ENCODE peak calls at places on chromosomes 16 and 17, in seven cellular contexts. One of them, this sample, is unnamed.
A peak's percentile ranks its signal among the peaks of the same experiment; 100 is the strongest.

GRCh38 chr17:77225246-77225645 is 84.5 kb downstream of the SEC14L1 start:
- DNase-seq in SK-N-SH: no peak
- DNase-seq in GM12892: no peak
- DNase-seq in HepG2: no peak
- DNase-seq in K562: no peak
- DNase-seq in GM12878: no peak
- DNase-seq in H1: no peak
- DNase-seq in this sample: no peak

GRCh38 chr17:70691150-70691549 is 521.8 kb downstream of the KCNJ2 start:
- DNase-seq in SK-N-SH: no peak
- DNase-seq in GM12892: no peak
- DNase-seq in HepG2: no peak
- DNase-seq in K562: no peak
- DNase-seq in GM12878: no peak
- DNase-seq in H1: no peak
- DNase-seq in this sample: no peak

GRCh38 chr16:23357761-23358290 is 55.7 kb downstream of the SCNN1B start:
- DNase-seq in SK-N-SH: no peak
- DNase-seq in GM12892: no peak
- DNase-seq in HepG2: no peak
- DNase-seq in K562: no peak
- DNase-seq in GM12878: no peak
- DNase-seq in H1: no peak
- DNase-seq in this sample: no peak

GRCh38 chr17:27233783-27234182 is 60.1 kb upstream of the WSB1 start:
- DNase-seq in SK-N-SH: no peak
- DNase-seq in GM12892: no peak
- DNase-seq in HepG2: no peak
- DNase-seq in K562: no peak
- DNase-seq in GM12878: no peak
- DNase-seq in H1: no peak
- DNase-seq in this sample: no peak

GRCh38 chr16:57273359-57273758 is 11.1 kb downstream of the PLLP start:
- DNase-seq in SK-N-SH: peak; percentile 87
- DNase-seq in GM12892: no peak
- DNase-seq in HepG2: no peak
- DNase-seq in K562: no peak
- DNase-seq in GM12878: no peak
- DNase-seq in H1: no peak
- DNase-seq in this sample: no peak

GRCh38 chr16:66267287-66268137 is 99.0 kb upstream of the CDH5 start:
- DNase-seq in SK-N-SH: no peak
- DNase-seq in GM12892: no peak
- DNase-seq in HepG2: no peak
- DNase-seq in K562: no peak
- DNase-seq in GM12878: no peak
- DNase-seq in H1: no peak
- DNase-seq in this sample: no peak

GRCh38 chr16:49111351-49111750 is 170.3 kb downstream of the CBLN1 start:
- DNase-seq in SK-N-SH: no peak
- DNase-seq in GM12892: no peak
- DNase-seq in HepG2: no peak
- DNase-seq in K562: no peak
- DNase-seq in GM12878: no peak
- DNase-seq in H1: no peak
- DNase-seq in this sample: no peak

GRCh38 chr16:1884155-1884760 is 12.3 kb upstream of the MEIOB start:
- DNase-seq in SK-N-SH: peak; percentile 57
- DNase-seq in GM12892: no peak
- DNase-seq in HepG2: peak; percentile 63
- DNase-seq in K562: peak; percentile 50
- DNase-seq in GM12878: no peak
- DNase-seq in H1: no peak
- DNase-seq in this sample: no peak

GRCh38 chr17:17904171-17905035 is 67.6 kb upstream of the SREBF1 start:
- DNase-seq in SK-N-SH: no peak
- DNase-seq in GM12892: no peak
- DNase-seq in HepG2: peak; percentile 23
- DNase-seq in K562: no peak
- DNase-seq in GM12878: no peak
- DNase-seq in H1: no peak
- DNase-seq in this sample: no peak

GRCh38 chr16:74568961-74569631 is 37.8 kb downstream of the GLG1 start:
- DNase-seq in SK-N-SH: no peak
- DNase-seq in GM12892: no peak
- DNase-seq in HepG2: no peak
- DNase-seq in K562: no peak
- DNase-seq in GM12878: no peak
- DNase-seq in H1: no peak
- DNase-seq in this sample: no peak

GRCh38 chr17:7576432-7576937 is 3.0 kb upstream of the CD68 start:
- DNase-seq in SK-N-SH: no peak
- DNase-seq in GM12892: no peak
- DNase-seq in HepG2: no peak
- DNase-seq in K562: no peak
- DNase-seq in GM12878: no peak
- DNase-seq in H1: no peak
- DNase-seq in this sample: no peak

GRCh38 chr16:30948087-30948955 is 547 bp upstream of the ORAI3 start:
- DNase-seq in SK-N-SH: peak; percentile 95
- DNase-seq in GM12892: no peak
- DNase-seq in HepG2: peak; percentile 82
- DNase-seq in K562: peak; percentile 72
- DNase-seq in GM12878: no peak
- DNase-seq in H1: peak; percentile 98
- DNase-seq in this sample: peak; percentile 53

GRCh38 chr16:30947533-30948086 is 1.3 kb upstream of the ORAI3 start:
- DNase-seq in SK-N-SH: no peak
- DNase-seq in GM12892: no peak
- DNase-seq in HepG2: no peak
- DNase-seq in K562: no peak
- DNase-seq in GM12878: no peak
- DNase-seq in H1: no peak
- DNase-seq in this sample: no peak

GRCh38 chr16:30948956-30949654 is at the start of gene ORAI3:
- DNase-seq in SK-N-SH: peak; percentile 80
- DNase-seq in GM12892: peak; percentile 83
- DNase-seq in HepG2: no peak
- DNase-seq in K562: peak; percentile 82
- DNase-seq in GM12878: no peak
- DNase-seq in H1: no peak
- DNase-seq in this sample: peak; percentile 78

GRCh38 chr16:30944352-30944751 is 4.5 kb upstream of the ORAI3 start:
- DNase-seq in SK-N-SH: no peak
- DNase-seq in GM12892: no peak
- DNase-seq in HepG2: no peak
- DNase-seq in K562: no peak
- DNase-seq in GM12878: no peak
- DNase-seq in H1: no peak
- DNase-seq in this sample: no peak

GRCh38 chr16:30946671-30947532 is 2.0 kb upstream of the ORAI3 start:
- DNase-seq in SK-N-SH: no peak
- DNase-seq in GM12892: no peak
- DNase-seq in HepG2: no peak
- DNase-seq in K562: no peak
- DNase-seq in GM12878: no peak
- DNase-seq in H1: no peak
- DNase-seq in this sample: no peak
- TF ChIP-seq TAF1 in SK-N-SH: no peak
- TF ChIP-seq TAF1 in GM12892: no peak
- TF ChIP-seq TAF1 in HepG2: no peak
- TF ChIP-seq TAF1 in K562: no peak
- TF ChIP-seq TAF1 in GM12878: no peak
- TF ChIP-seq TAF1 in H1: no peak
- TF ChIP-seq TAF1 in this sample: no peak

DNA sequence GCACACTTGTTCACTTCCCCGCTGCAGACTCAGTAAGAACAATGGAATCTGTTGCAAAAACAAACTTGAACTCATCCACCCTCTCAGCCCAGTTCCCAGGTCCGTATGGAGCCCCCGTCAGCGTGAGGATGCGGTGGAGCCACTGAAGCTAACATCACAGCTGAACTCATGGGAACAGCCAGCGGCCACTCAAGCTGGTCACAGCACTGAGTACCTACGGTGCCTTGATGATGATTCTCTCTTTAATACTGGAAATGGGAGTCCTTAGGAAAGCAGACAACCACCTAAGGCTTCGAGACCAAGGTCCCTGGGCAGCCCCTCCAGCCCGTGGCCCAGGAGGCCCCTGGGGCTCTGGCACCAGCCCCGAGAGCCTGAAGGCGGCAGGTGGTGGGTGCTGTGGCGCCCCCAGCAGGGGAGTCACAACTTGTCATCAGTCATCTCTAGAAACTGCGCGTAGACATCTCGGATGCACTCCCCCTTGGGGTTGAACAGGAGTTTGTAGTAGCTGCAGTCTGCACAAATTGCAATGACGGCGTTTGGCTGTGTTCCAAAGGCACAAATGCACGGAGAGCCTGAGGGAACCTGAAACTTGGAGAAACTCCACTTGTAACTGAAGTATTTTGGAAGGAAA is 31.0 kb upstream of the RHOT1 start:
- DNase-seq in SK-N-SH: peak; percentile 60
- DNase-seq in GM12892: no peak
- DNase-seq in HepG2: peak; percentile 52
- DNase-seq in K562: peak; percentile 87
- DNase-seq in GM12878: no peak
- DNase-seq in H1: peak; percentile 39
- DNase-seq in this sample: no peak
- TF ChIP-seq TAF1 in SK-N-SH: no peak
- TF ChIP-seq TAF1 in GM12892: no peak
- TF ChIP-seq TAF1 in HepG2: no peak
- TF ChIP-seq TAF1 in K562: no peak
- TF ChIP-seq TAF1 in GM12878: no peak
- TF ChIP-seq TAF1 in H1: no peak
- TF ChIP-seq TAF1 in this sample: no peak

GRCh38 chr16:12468552-12468951 is 335.1 kb downstream of the CPPED1 start:
- DNase-seq in SK-N-SH: no peak
- DNase-seq in GM12892: no peak
- DNase-seq in HepG2: no peak
- DNase-seq in K562: no peak
- DNase-seq in GM12878: no peak
- DNase-seq in H1: no peak
- DNase-seq in this sample: no peak

GRCh38 chr16:12467418-12468210 is 336.1 kb downstream of the CPPED1 start:
- DNase-seq in SK-N-SH: no peak
- DNase-seq in GM12892: no peak
- DNase-seq in HepG2: no peak
- DNase-seq in K562: no peak
- DNase-seq in GM12878: no peak
- DNase-seq in H1: no peak
- DNase-seq in this sample: no peak

GRCh38 chr16:12471383-12471782 is 332.3 kb downstream of the CPPED1 start:
- DNase-seq in SK-N-SH: no peak
- DNase-seq in GM12892: no peak
- DNase-seq in HepG2: no peak
- DNase-seq in K562: no peak
- DNase-seq in GM12878: no peak
- DNase-seq in H1: no peak
- DNase-seq in this sample: no peak

GRCh38 chr16:12474794-12475410 is 328.8 kb downstream of the CPPED1 start:
- DNase-seq in SK-N-SH: no peak
- DNase-seq in GM12892: no peak
- DNase-seq in HepG2: no peak
- DNase-seq in K562: no peak
- DNase-seq in GM12878: no peak
- DNase-seq in H1: no peak
- DNase-seq in this sample: no peak

DNA sequence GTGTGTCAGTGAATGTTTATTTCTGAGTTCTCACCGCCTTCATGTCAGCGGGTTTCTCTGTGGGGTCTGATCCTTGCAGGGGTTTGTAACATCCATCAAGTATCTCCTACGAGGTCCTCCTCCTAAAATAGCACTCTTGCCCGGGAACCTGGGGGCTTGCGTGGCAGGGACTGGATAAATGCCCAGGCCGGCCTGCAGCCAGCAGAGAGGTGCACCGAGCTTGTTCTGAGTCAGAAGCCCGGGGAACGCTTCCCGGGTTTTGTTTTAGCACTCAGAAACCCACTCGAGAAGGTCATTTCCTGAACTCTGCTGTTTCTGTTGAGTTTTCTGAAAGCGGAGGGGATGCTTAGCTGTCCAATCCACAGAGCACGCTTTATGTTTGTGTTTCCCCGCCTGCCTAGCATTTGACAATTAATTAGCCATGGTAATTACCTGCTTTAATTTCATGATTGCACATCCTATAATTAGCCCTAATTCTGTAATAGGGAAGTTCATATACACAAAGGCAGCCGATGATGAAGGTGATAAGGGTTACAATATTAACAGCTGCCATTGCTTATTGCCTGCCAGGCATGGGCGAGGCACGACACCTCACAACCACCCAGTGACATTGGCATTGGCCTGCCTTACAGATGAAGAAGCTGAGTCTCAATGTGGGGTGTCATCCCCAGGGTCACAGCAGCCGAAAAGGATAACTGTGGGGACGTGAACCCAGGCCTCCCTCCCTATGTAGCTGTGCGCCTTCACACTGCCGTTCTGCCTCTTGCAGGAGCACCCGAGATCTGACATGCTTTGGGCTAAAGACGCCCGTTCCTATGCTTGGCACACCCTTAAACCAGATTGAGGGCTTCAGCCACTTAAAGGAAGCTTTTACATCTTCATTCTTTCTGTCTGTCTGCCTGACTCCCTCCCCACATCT is 333.1 kb downstream of the CPPED1 start:
- DNase-seq in SK-N-SH: no peak
- DNase-seq in GM12892: no peak
- DNase-seq in HepG2: no peak
- DNase-seq in K562: no peak
- DNase-seq in GM12878: no peak
- DNase-seq in H1: no peak
- DNase-seq in this sample: no peak
- TF ChIP-seq TAF1 in SK-N-SH: no peak
- TF ChIP-seq TAF1 in GM12892: no peak
- TF ChIP-seq TAF1 in HepG2: no peak
- TF ChIP-seq TAF1 in K562: no peak
- TF ChIP-seq TAF1 in GM12878: no peak
- TF ChIP-seq TAF1 in H1: no peak
- TF ChIP-seq TAF1 in this sample: no peak

DNA sequence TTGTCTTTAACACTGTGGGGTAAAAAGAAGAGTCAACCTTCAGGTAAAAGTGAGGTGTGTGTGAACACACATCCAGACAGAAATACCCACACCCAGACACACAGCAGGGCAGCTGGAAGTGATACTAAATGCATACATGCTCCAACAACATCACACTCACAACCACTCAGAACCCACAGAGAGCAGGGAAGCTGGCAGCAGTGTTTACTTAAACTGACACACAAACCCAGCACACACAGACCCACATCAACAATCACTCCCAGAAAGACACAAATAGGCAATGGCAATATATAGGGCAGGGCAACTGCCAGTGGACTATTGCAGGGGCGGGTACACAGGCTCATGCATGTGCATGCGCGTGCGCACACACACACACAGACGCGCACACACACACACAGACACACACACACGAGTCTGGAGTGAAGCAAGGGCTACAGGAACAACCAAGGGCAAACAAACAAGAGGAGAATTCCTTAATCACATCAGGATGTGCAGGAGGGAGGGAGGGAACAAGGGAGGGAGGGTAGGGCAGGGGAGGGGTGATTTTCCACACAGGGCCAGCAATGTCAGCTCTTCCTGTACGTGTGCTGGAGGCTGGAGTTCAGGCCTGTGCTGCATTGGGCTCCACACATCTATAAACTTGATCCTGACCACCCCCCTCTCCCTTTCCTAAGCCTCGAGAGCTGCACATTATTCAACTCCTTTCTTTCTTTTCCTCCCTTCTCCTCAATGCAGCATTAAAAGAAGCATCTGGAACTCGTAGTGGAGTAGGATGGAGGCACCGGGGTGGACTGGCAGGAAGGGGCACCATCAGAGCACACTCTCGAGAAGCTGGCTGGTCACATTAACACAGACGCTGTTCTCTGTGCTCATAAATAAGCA is 30.1 kb downstream of the HIC1 start:
- DNase-seq in SK-N-SH: peak; percentile 73
- DNase-seq in GM12892: no peak
- DNase-seq in HepG2: peak; percentile 41
- DNase-seq in K562: no peak
- DNase-seq in GM12878: no peak
- DNase-seq in H1: no peak
- DNase-seq in this sample: no peak
- TF ChIP-seq TAF1 in SK-N-SH: no peak
- TF ChIP-seq TAF1 in GM12892: no peak
- TF ChIP-seq TAF1 in HepG2: no peak
- TF ChIP-seq TAF1 in K562: no peak
- TF ChIP-seq TAF1 in GM12878: no peak
- TF ChIP-seq TAF1 in H1: no peak
- TF ChIP-seq TAF1 in this sample: no peak